ENCODE peak calls at places on chromosome 2, in six cellular contexts. P, K, A, X, N and W are unnamed samples.

GRCh38 chr2:127906206-127906926 is 20.6 kb upstream of the AMMECR1L start:
- DNase-seq in P (no peak), K (no peak), A (no peak), X (peak), N (peak), W (no peak)

GRCh38 chr2:230360028-230360427 is 33.0 kb downstream of the SP140L start:
- DNase-seq in P (no peak), K (no peak), A (no peak), X (no peak), N (no peak), W (no peak)

GRCh38 chr2:231457101-231457500 is 7.2 kb downstream of the NCL start:
- DNase-seq in P (peak), K (peak), A (no peak), X (no peak), N (no peak), W (no peak)

GRCh38 chr2:8867363-8867762 is 29.9 kb upstream of the KIDINS220 start:
- DNase-seq in P (no peak), K (no peak), A (no peak), X (no peak), N (no peak), W (no peak)

GRCh38 chr2:171383141-171383540 is 50.6 kb downstream of the METTL8 start:
- DNase-seq in P (no peak), K (peak), A (no peak), X (no peak), N (no peak), W (no peak)

GRCh38 chr2:12064153-12064552 is 317.7 kb downstream of the LPIN1 start:
- DNase-seq in P (no peak), K (no peak), A (peak), X (peak), N (no peak), W (no peak)

GRCh38 chr2:230932556-230933511 is 7.8 kb upstream of the GPR55 start:
- DNase-seq in P (peak), K (peak), A (no peak), X (peak), N (no peak), W (no peak)

GRCh38 chr2:19573784-19574183 is 215.4 kb upstream of the OSR1 start:
- DNase-seq in P (no peak), K (no peak), A (no peak), X (no peak), N (no peak), W (no peak)

GRCh38 chr2:94869552-94870391 is 1.5 kb upstream of the TEKT4 start:
- DNase-seq in P (no peak), K (no peak), A (no peak), X (no peak), N (no peak), W (no peak)

GRCh38 chr2:161134547-161135518 is 25.4 kb upstream of the TANK start:
- DNase-seq in P (peak), K (no peak), A (peak), X (no peak), N (no peak), W (no peak)

GRCh38 chr2:10493075-10493635 is 45.0 kb upstream of the ODC1 start:
- DNase-seq in P (no peak), K (no peak), A (no peak), X (no peak), N (peak), W (no peak)

GRCh38 chr2:10267551-10268465 is 34.9 kb upstream of the HPCAL1 start:
- DNase-seq in P (no peak), K (no peak), A (peak), X (peak), N (no peak), W (no peak)

GRCh38 chr2:130825231-130825971 is 11.3 kb upstream of the ARHGEF4 start:
- DNase-seq in P (no peak), K (no peak), A (no peak), X (no peak), N (peak), W (no peak)

GRCh38 chr2:156663757-156664409 is 227.7 kb downstream of the GPD2 start:
- DNase-seq in P (no peak), K (no peak), A (peak), X (no peak), N (no peak), W (no peak)

GRCh38 chr2:14427982-14428567 is 204.4 kb upstream of the LRATD1 start:
- DNase-seq in P (no peak), K (peak), A (no peak), X (no peak), N (no peak), W (no peak)

GRCh38 chr2:28544405-28544914 is 48.6 kb downstream of the PLB1 start:
- DNase-seq in P (no peak), K (no peak), A (peak), X (no peak), N (no peak), W (peak)

GRCh38 chr2:27954261-27954673 is 63.7 kb downstream of the BABAM2 start:
- DNase-seq in P (peak), K (peak), A (no peak), X (no peak), N (no peak), W (no peak)

GRCh38 chr2:201235865-201236811 is 24.2 kb upstream of the CASP8 start:
- DNase-seq in P (peak), K (peak), A (peak), X (peak), N (peak), W (peak)
- H3K4me2 ChIP-seq in P (no peak), K (peak), A (no peak), X (no peak), N (no peak), W (no peak)

GRCh38 chr2:152335016-152335850 is at the start of gene FMNL2:
- DNase-seq in P (peak), K (peak), A (peak), X (peak), N (peak), W (peak)

GRCh38 chr2:152334701-152335015 is 316 bp upstream of the FMNL2 start:
- DNase-seq in P (no peak), K (no peak), A (no peak), X (no peak), N (no peak), W (no peak)

GRCh38 chr2:152336103-152336853 is 1.3 kb downstream of the FMNL2 start:
- DNase-seq in P (peak), K (peak), A (peak), X (peak), N (peak), W (peak)

GRCh38 chr2:152336854-152337510 is 2.0 kb downstream of the FMNL2 start:
- DNase-seq in P (peak), K (peak), A (peak), X (peak), N (peak), W (peak)

GRCh38 chr2:152335851-152336102 is 803 bp downstream of the FMNL2 start:
- DNase-seq in P (no peak), K (no peak), A (no peak), X (no peak), N (no peak), W (peak)
- H2BK120ac ChIP-seq in P (peak), K (no peak), A (no peak), X (no peak), N (no peak), W (no peak)

DNA sequence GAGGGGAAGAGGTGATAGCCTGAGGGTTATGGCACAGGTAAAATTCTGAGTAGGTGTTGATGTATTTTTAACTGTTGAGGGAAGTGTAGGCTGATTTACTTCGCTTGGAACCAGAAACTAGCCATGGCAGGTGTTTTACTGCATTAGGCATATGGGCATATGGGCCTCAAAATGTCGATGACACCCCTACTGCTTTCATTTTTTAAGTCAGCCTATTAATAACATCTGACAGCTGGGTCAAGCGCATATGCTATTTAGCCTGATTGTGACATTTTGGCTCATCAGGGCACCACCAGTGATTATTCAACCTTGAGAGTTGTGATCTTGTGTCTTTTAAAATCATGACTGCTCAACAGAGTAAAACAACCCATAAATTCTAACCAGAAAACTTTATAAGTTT is 1396.9 kb upstream of the NXPH2 start:
- DNase-seq in P (no peak), K (no peak), A (no peak), X (no peak), N (no peak), W (no peak)
- H2BK15ac ChIP-seq in P (no peak), K (no peak), A (no peak), X (no peak), N (no peak), W (no peak)

DNA sequence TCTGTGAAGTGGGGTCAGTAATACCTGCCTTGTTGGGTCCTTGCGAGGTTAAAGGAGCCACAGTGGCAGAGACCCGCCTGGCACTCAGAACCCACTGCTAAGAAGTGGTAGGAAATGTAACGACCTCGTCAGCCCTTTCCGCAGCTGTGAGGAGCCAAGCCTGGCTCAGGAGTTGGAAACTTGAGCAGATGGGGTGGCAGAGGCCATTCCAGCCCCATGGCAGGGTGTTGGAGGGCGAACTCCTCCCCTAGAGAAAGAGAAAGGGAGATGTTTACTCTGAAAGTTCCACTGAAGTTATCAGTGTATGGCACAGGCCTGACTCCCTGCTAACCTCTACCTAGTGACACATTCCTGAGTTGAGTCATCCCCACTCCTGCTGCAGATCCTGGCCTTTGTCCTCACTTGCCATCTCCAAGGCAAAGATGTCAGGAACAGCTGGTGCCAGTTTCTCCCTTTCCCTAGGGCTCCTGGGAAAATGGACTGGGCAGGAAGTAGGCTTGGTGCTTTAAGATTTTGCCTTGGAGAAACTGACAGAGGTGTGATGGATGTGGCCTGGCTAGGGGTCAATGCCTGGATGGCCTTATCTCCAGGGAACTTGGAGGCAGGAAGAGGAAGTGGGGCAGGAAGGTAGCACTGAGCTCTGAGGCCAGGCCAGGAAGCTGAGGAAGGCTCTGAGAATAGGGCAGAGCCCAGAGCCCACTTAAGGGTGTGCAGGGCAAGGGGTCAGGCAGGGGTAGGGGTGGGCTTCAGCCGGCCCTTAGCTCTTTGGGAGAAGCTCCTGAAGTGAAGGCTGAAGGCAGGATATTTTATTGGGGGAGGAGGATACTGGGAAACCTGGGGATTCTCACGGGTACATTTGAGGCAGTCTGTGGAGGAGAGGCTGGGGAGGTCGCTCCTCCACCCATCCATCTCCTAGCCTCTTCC is 888 bp downstream of the VAMP5 start:
- DNase-seq in P (peak), K (peak), A (peak), X (no peak), N (no peak), W (no peak)
- H3K4me2 ChIP-seq in P (no peak), K (peak), A (peak), X (peak), N (peak), W (no peak)

DNA sequence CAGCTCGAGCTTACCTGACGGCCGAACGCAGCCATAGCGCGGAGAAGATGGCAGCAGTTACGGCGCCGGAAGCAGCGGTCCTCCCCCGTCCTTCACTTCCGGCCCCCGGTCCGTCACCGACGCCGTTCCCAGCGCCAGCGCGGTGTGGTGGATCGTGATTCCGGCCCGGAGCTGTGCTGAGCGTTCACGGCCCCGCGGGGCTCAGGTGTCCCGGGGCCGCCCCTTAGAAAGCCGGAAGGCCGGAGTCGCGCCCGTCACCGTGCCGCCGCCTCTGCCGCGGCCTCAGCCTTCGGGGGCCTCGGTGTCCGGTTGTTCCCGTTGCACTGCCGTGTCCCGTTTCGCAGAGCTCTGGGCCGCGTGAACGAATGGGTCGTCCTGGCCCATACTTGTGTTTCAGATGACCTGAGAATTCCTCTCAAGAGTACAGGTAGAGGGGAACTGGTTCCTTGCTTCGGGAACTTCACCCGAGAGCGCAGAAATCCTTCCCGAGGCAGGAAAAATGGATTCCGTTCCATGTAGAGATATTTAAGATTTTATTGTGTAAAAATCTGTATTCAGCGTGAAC is at the start of gene MTERF4:
- DNase-seq in P (peak), K (peak), A (peak), X (peak), N (peak), W (peak)
- H2BK120ac ChIP-seq in P (peak), K (peak), A (peak), X (no peak), N (no peak), W (no peak)

GRCh38 chr2:176103634-176104337 is 3.3 kb upstream of the HOXD11 start:
- DNase-seq in P (no peak), K (no peak), A (no peak), X (peak), N (peak), W (no peak)

GRCh38 chr2:176101862-176102261 is 2.3 kb downstream of the HOXD12 start:
- DNase-seq in P (no peak), K (no peak), A (no peak), X (peak), N (peak), W (no peak)

GRCh38 chr2:176100547-176101140 is 1.0 kb downstream of the HOXD12 start:
- DNase-seq in P (no peak), K (no peak), A (no peak), X (peak), N (peak), W (no peak)

GRCh38 chr2:176101216-176101845 is 1.7 kb downstream of the HOXD12 start:
- DNase-seq in P (no peak), K (no peak), A (no peak), X (no peak), N (peak), W (no peak)

GRCh38 chr2:176102309-176102866 is 2.8 kb downstream of the HOXD12 start:
- DNase-seq in P (no peak), K (no peak), A (no peak), X (no peak), N (no peak), W (no peak)
- H2BK15ac ChIP-seq in P (no peak), K (no peak), A (no peak), X (no peak), N (no peak), W (no peak)

GRCh38 chr2:39501412-39501811 is 64.3 kb upstream of the MAP4K3 start:
- DNase-seq in P (no peak), K (no peak), A (no peak), X (no peak), N (no peak), W (no peak)

GRCh38 chr2:39503277-39503676 is 66.2 kb upstream of the MAP4K3 start:
- DNase-seq in P (no peak), K (no peak), A (no peak), X (no peak), N (no peak), W (no peak)

GRCh38 chr2:39508243-39508642 is 71.2 kb upstream of the MAP4K3 start:
- DNase-seq in P (peak), K (peak), A (no peak), X (no peak), N (no peak), W (no peak)

GRCh38 chr2:39506215-39506614 is 69.1 kb upstream of the MAP4K3 start:
- DNase-seq in P (no peak), K (no peak), A (no peak), X (no peak), N (no peak), W (no peak)

GRCh38 chr2:39504790-39505335 is 67.8 kb upstream of the MAP4K3 start:
- DNase-seq in P (peak), K (peak), A (no peak), X (no peak), N (no peak), W (no peak)
- H3K4me2 ChIP-seq in P (no peak), K (peak), A (no peak), X (no peak), N (no peak), W (no peak)

DNA sequence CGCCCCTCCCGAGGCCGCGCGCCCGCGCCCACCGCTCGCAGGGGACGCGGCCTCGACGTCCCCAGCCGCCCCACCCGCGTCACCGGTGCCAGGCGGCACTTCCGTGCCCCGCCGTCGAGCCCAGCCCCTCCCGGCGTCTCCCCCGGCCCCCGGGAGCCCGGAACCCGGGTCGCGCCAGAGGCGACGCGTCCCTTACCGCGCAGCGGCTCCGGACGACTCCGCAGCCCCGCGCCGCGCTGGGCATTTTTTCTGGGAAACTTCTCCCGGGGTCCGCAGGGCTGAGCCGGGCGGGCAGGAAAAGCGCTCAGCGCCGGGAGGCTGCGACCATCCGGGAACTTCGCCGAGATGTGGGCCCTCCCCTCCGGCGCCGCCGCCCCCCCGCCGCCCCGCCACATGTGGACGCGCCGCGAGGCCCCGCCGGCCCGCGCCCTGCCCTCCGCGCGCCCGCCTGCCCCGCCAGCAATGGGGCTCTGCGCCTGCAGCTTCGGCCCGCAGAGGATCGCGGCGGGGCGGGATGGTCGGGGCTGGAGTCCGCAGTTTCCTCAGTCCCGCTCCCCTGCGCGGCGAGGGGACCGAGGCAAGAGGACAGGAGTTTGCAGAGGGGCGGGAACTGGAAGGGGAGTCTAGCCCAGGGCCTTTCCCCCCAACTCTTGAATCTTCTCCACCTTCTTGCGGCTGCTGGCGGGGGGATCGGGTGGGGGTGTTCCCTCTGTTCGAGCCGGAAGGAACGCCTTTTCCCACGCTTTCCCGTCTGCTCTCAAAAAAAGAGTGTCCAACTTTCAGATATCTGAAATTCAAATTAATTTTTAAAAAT is 81.5 kb downstream of the CHRNA1 start:
- DNase-seq in P (peak), K (peak), A (peak), X (peak), N (peak), W (peak)
- H2BK120ac ChIP-seq in P (peak), K (peak), A (peak), X (no peak), N (no peak), W (peak)